ENCODE peak calls at places on chromosomes 1 and 21, in eight cellular contexts. K is non-pigmented ciliary epithelial cell; D is aorta; Z is ascending aorta; N is fibroblast of pulmonary artery; W is activated CD4-positive, alpha-beta T cell treated with anti-CD3 and anti-CD28 coated beads, Interleukin-2, amount 50 U/mL, for 24 hours; L is HuH-7; H is upper lobe of right lung. U is an unnamed sample.

GRCh38 chr1:232192781-232193450 is 437.0 kb downstream of the SIPA1L2 start:
- DNase-seq in K (no peak), D (no peak), Z (no peak), N (no peak), W (no peak), L (no peak), H (no peak), U (no peak)

GRCh38 chr1:117770981-117771531 is 158.4 kb downstream of the GDAP2 start:
- DNase-seq in K (no peak), D (no peak), Z (no peak), N (no peak), W (no peak), L (no peak), H (no peak), U (no peak)

GRCh38 chr1:13801711-13802486 is 101.9 kb downstream of the PRDM2 start:
- DNase-seq in K (no peak), D (no peak), Z (no peak), N (no peak), W (no peak), L (no peak), H (no peak), U (no peak)

GRCh38 chr21:16571594-16571993 is 841.8 kb downstream of the USP25 start:
- DNase-seq in K (no peak), D (no peak), Z (no peak), N (no peak), W (no peak), L (no peak), H (no peak), U (no peak)

GRCh38 chr1:63878914-63879313 is 105.1 kb downstream of the ROR1 start:
- DNase-seq in K (no peak), D (no peak), Z (no peak), N (no peak), W (no peak), L (no peak), H (no peak), U (no peak)

GRCh38 chr1:85884372-85885035 is 176.3 kb upstream of the ZNHIT6 start:
- DNase-seq in K (no peak), D (no peak), Z (no peak), N (peak), W (no peak), L (peak), H (no peak), U (no peak)

GRCh38 chr21:26756491-26757159 is 88.6 kb downstream of the ADAMTS1 start:
- DNase-seq in K (peak), D (no peak), Z (no peak), N (peak), W (no peak), L (no peak), H (no peak), U (no peak)

GRCh38 chr1:154729598-154729997 is 121.6 kb upstream of the ADAR start:
- DNase-seq in K (no peak), D (no peak), Z (no peak), N (no peak), W (no peak), L (no peak), H (no peak), U (no peak)

GRCh38 chr1:53517821-53518352 is 58.7 kb downstream of the DMRTB1 start:
- DNase-seq in K (no peak), D (no peak), Z (no peak), N (no peak), W (no peak), L (no peak), H (no peak), U (no peak)

GRCh38 chr1:203035111-203036000 is 9.1 kb downstream of the PPFIA4 start:
- DNase-seq in K (no peak), D (no peak), Z (no peak), N (no peak), W (no peak), L (no peak), H (no peak), U (no peak)

GRCh38 chr1:20633190-20634064 is at the start of gene PINK1:
- DNase-seq in K (no peak), D (peak), Z (peak), N (peak), W (peak), L (peak), H (peak), U (peak)

U was measured in cortex of kidney.